ENCODE peak calls at places on chromosomes 6 and 20, in seven cellular contexts. One of them, this sample, is unnamed.

GRCh38 chr6:38033442-38033982 is 214.0 kb downstream of the ZFAND3 start:
- DNase-seq in A549: no peak
- DNase-seq in fibroblast of lung: no peak
- DNase-seq in brain microvascular endothelial cell: no peak
- DNase-seq in esophagus muscularis mucosa: no peak
- DNase-seq in fibroblast of villous mesenchyme: no peak
- DNase-seq in psoas muscle: no peak
- DNase-seq in this sample: no peak

GRCh38 chr6:110140650-110141049 is 38.8 kb downstream of the WASF1 start:
- DNase-seq in psoas muscle: no peak
- DNase-seq in esophagus muscularis mucosa: no peak
- DNase-seq in A549: peak; percentile 36
- DNase-seq in fibroblast of lung: peak; percentile 86
- DNase-seq in brain microvascular endothelial cell: peak; percentile 51
- DNase-seq in fibroblast of villous mesenchyme: peak; percentile 45
- DNase-seq in this sample: peak; percentile 56

GRCh38 chr6:168919455-168920179 is 334.0 kb downstream of the THBS2 start:
- DNase-seq in A549: no peak
- DNase-seq in psoas muscle: no peak
- DNase-seq in brain microvascular endothelial cell: no peak
- DNase-seq in fibroblast of lung: no peak
- DNase-seq in esophagus muscularis mucosa: no peak
- DNase-seq in fibroblast of villous mesenchyme: peak; percentile 16
- DNase-seq in this sample: no peak

GRCh38 chr6:13217206-13217905 is 111.0 kb downstream of the TBC1D7 start:
- DNase-seq in fibroblast of villous mesenchyme: peak; percentile 11
- DNase-seq in psoas muscle: no peak
- DNase-seq in esophagus muscularis mucosa: no peak
- DNase-seq in fibroblast of lung: no peak
- DNase-seq in A549: no peak
- DNase-seq in brain microvascular endothelial cell: no peak
- DNase-seq in this sample: peak; percentile 57

GRCh38 chr6:142489722-142490610 is 188.2 kb downstream of the ADGRG6 start:
- DNase-seq in fibroblast of lung: no peak
- DNase-seq in brain microvascular endothelial cell: no peak
- DNase-seq in esophagus muscularis mucosa: no peak
- DNase-seq in psoas muscle: no peak
- DNase-seq in A549: no peak
- DNase-seq in fibroblast of villous mesenchyme: no peak
- DNase-seq in this sample: no peak

GRCh38 chr6:166750125-166750793 is 123.2 kb upstream of the RPS6KA2 start:
- DNase-seq in esophagus muscularis mucosa: no peak
- DNase-seq in psoas muscle: no peak
- DNase-seq in fibroblast of villous mesenchyme: no peak
- DNase-seq in A549: no peak
- DNase-seq in fibroblast of lung: no peak
- DNase-seq in brain microvascular endothelial cell: no peak
- DNase-seq in this sample: no peak

GRCh38 chr6:12555267-12555666 is 161.3 kb upstream of the PHACTR1 start:
- DNase-seq in A549: no peak
- DNase-seq in fibroblast of lung: no peak
- DNase-seq in brain microvascular endothelial cell: peak; percentile 60
- DNase-seq in fibroblast of villous mesenchyme: no peak
- DNase-seq in psoas muscle: no peak
- DNase-seq in esophagus muscularis mucosa: no peak
- DNase-seq in this sample: peak; percentile 89

GRCh38 chr6:94463306-94463705 is 1043.9 kb upstream of the EPHA7 start:
- DNase-seq in psoas muscle: no peak
- DNase-seq in fibroblast of villous mesenchyme: no peak
- DNase-seq in A549: no peak
- DNase-seq in brain microvascular endothelial cell: no peak
- DNase-seq in fibroblast of lung: no peak
- DNase-seq in esophagus muscularis mucosa: no peak
- DNase-seq in this sample: no peak

GRCh38 chr6:14634072-14634471 is 516.5 kb downstream of the CD83 start:
- DNase-seq in fibroblast of villous mesenchyme: no peak
- DNase-seq in A549: no peak
- DNase-seq in psoas muscle: no peak
- DNase-seq in esophagus muscularis mucosa: no peak
- DNase-seq in fibroblast of lung: no peak
- DNase-seq in brain microvascular endothelial cell: no peak
- DNase-seq in this sample: no peak

GRCh38 chr6:147738516-147739187 is 230.2 kb downstream of the SAMD5 start:
- DNase-seq in fibroblast of villous mesenchyme: no peak
- DNase-seq in brain microvascular endothelial cell: no peak
- DNase-seq in esophagus muscularis mucosa: no peak
- DNase-seq in psoas muscle: no peak
- DNase-seq in A549: no peak
- DNase-seq in fibroblast of lung: peak; percentile 54
- DNase-seq in this sample: no peak

GRCh38 chr6:46098678-46099077 is 31.1 kb upstream of the ENPP4 start:
- DNase-seq in esophagus muscularis mucosa: no peak
- DNase-seq in fibroblast of villous mesenchyme: no peak
- DNase-seq in A549: no peak
- DNase-seq in psoas muscle: peak; percentile 22
- DNase-seq in fibroblast of lung: no peak
- DNase-seq in brain microvascular endothelial cell: no peak
- DNase-seq in this sample: no peak

GRCh38 chr20:42155586-42155985 is 537.4 kb upstream of the CHD6 start:
- DNase-seq in fibroblast of lung: no peak
- DNase-seq in psoas muscle: no peak
- DNase-seq in esophagus muscularis mucosa: no peak
- DNase-seq in A549: no peak
- DNase-seq in brain microvascular endothelial cell: no peak
- DNase-seq in fibroblast of villous mesenchyme: no peak
- DNase-seq in this sample: no peak

GRCh38 chr20:63554361-63555278 is 661 bp downstream of the FNDC11 start:
- DNase-seq in brain microvascular endothelial cell: no peak
- DNase-seq in fibroblast of villous mesenchyme: no peak
- DNase-seq in esophagus muscularis mucosa: no peak
- DNase-seq in psoas muscle: no peak
- DNase-seq in A549: no peak
- DNase-seq in fibroblast of lung: no peak
- DNase-seq in this sample: no peak

GRCh38 chr6:36028088-36028886 is 679 bp downstream of the MAPK14 start:
- DNase-seq in fibroblast of villous mesenchyme: peak; percentile 16
- DNase-seq in psoas muscle: peak; percentile 52
- DNase-seq in A549: peak; percentile 20
- DNase-seq in fibroblast of lung: peak; percentile 10
- DNase-seq in esophagus muscularis mucosa: no peak
- DNase-seq in brain microvascular endothelial cell: peak; percentile 1
- DNase-seq in this sample: peak; percentile 26

GRCh38 chr20:25052255-25053206 is 5.4 kb downstream of the ACSS1 start:
- DNase-seq in esophagus muscularis mucosa: no peak
- DNase-seq in fibroblast of villous mesenchyme: peak; percentile 4
- DNase-seq in psoas muscle: no peak
- DNase-seq in fibroblast of lung: peak; percentile 28
- DNase-seq in brain microvascular endothelial cell: no peak
- DNase-seq in A549: no peak
- DNase-seq in this sample: peak; percentile 91

GRCh38 chr6:76441850-76442249 is 369.4 kb upstream of the IMPG1 start:
- DNase-seq in A549: no peak
- DNase-seq in esophagus muscularis mucosa: no peak
- DNase-seq in fibroblast of villous mesenchyme: peak; percentile 2
- DNase-seq in psoas muscle: no peak
- DNase-seq in fibroblast of lung: no peak
- DNase-seq in brain microvascular endothelial cell: no peak
- DNase-seq in this sample: no peak

GRCh38 chr20:47642118-47642517 is 140.4 kb downstream of the NCOA3 start:
- DNase-seq in brain microvascular endothelial cell: no peak
- DNase-seq in esophagus muscularis mucosa: no peak
- DNase-seq in fibroblast of lung: no peak
- DNase-seq in A549: no peak
- DNase-seq in psoas muscle: no peak
- DNase-seq in fibroblast of villous mesenchyme: no peak
- DNase-seq in this sample: no peak

GRCh38 chr6:138943089-138943625 is 44.9 kb downstream of the REPS1 start:
- DNase-seq in A549: no peak
- DNase-seq in fibroblast of villous mesenchyme: no peak
- DNase-seq in psoas muscle: no peak
- DNase-seq in brain microvascular endothelial cell: no peak
- DNase-seq in esophagus muscularis mucosa: no peak
- DNase-seq in fibroblast of lung: peak; percentile 33
- DNase-seq in this sample: no peak

GRCh38 chr20:47445291-47445690 is 56.4 kb upstream of the NCOA3 start:
- DNase-seq in A549: no peak
- DNase-seq in psoas muscle: no peak
- DNase-seq in fibroblast of lung: peak; percentile 38
- DNase-seq in brain microvascular endothelial cell: no peak
- DNase-seq in fibroblast of villous mesenchyme: no peak
- DNase-seq in esophagus muscularis mucosa: no peak
- DNase-seq in this sample: no peak

DNA sequence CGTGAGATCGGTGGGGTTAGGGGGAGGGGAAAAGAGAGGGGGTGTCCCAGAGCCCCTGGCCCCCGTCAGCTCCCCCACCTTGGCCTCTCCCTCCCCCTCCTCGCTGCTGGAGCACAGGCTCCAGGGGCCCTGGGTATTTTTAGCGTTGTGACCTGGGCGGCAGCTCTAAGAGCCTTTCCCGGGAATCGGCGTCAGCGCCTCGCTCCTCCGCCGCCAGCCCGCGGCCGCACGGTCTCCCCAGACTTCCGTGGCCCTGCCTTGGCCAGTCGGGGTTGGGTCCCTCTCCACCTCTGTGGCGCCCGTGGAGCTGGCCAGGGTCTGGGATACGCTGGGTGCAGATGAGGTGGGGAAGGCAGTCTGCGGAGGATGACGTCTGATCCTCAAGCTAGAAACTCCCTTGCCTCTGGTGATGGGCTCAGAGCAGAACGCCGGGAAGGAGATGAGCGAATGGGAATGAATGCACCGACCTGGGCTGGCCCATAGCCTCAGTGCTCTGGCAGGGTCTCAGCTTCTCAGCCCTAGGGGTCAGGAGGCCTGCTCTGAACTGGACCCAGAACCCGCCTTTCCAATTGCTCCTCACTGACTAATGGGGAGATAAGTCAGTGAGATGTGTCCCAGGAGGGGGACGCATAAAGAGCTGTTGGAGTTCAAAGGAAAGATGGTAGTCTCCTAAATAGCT is 883 bp upstream of the DBNDD2 start:
- DNase-seq in esophagus muscularis mucosa: no peak
- DNase-seq in fibroblast of villous mesenchyme: peak; percentile 60
- DNase-seq in fibroblast of lung: peak; percentile 14
- DNase-seq in brain microvascular endothelial cell: peak; percentile 43
- DNase-seq in A549: no peak
- DNase-seq in psoas muscle: peak; percentile 61
- DNase-seq in this sample: peak; percentile 32
- H3K4me3 ChIP-seq in esophagus muscularis mucosa: peak overlapping the region; percentile 87
- H3K4me3 ChIP-seq in fibroblast of villous mesenchyme: peak overlapping the region; percentile 78
- H3K4me3 ChIP-seq in fibroblast of lung: peak overlapping the region; percentile 67
- H3K4me3 ChIP-seq in brain microvascular endothelial cell: peak overlapping the region; percentile 61
- H3K4me3 ChIP-seq in A549: peak overlapping the region; percentile 96
- H3K4me3 ChIP-seq in psoas muscle: peak overlapping the region; percentile 99
- H3K4me3 ChIP-seq in this sample: peak overlapping the region; percentile 60

DNA sequence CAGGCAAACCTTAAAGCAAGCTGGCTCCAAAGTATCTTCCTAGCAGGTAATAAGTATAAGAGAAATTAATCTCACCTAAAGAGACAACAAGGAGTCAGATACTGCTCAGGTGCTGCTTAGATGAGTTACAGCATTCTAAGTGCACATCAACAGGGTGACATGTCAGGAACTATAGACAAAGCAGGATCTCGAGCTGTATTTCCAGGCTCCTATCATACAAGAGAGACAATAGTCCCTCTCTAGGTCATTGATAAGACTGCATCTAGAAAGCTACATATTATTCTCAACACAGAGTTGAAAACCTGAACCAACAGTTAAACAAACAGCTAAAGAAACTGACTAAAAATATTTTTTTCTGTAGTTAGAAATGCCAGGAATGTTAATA is 3.9 kb downstream of the PTPRK start:
- DNase-seq in fibroblast of villous mesenchyme: no peak
- DNase-seq in psoas muscle: no peak
- DNase-seq in A549: peak; percentile 52
- DNase-seq in esophagus muscularis mucosa: no peak
- DNase-seq in brain microvascular endothelial cell: no peak
- DNase-seq in fibroblast of lung: peak; percentile 44
- DNase-seq in this sample: no peak
- TF ChIP-seq CTCF in fibroblast of villous mesenchyme: peak; percentile 33
- TF ChIP-seq CTCF in psoas muscle: peak; percentile 23
- TF ChIP-seq CTCF in A549: no peak
- TF ChIP-seq CTCF in esophagus muscularis mucosa: no peak
- TF ChIP-seq CTCF in brain microvascular endothelial cell: peak; percentile 38
- TF ChIP-seq CTCF in fibroblast of lung: peak; percentile 30
- TF ChIP-seq CTCF in this sample: peak; percentile 37

GRCh38 chr6:22126910-22127309 is 169.9 kb downstream of the PRL start:
- DNase-seq in fibroblast of lung: no peak
- DNase-seq in esophagus muscularis mucosa: no peak
- DNase-seq in psoas muscle: no peak
- DNase-seq in fibroblast of villous mesenchyme: no peak
- DNase-seq in brain microvascular endothelial cell: no peak
- DNase-seq in A549: no peak
- DNase-seq in this sample: no peak
- H3K4me3 ChIP-seq in fibroblast of lung: no peak overlapping the region
- H3K4me3 ChIP-seq in esophagus muscularis mucosa: no peak overlapping the region
- H3K4me3 ChIP-seq in psoas muscle: no peak overlapping the region
- H3K4me3 ChIP-seq in fibroblast of villous mesenchyme: no peak overlapping the region
- H3K4me3 ChIP-seq in brain microvascular endothelial cell: no peak overlapping the region
- H3K4me3 ChIP-seq in A549: no peak overlapping the region
- H3K4me3 ChIP-seq in this sample: no peak overlapping the region

GRCh38 chr20:58621906-58622548 is 29.1 kb upstream of the STX16 start:
- DNase-seq in fibroblast of villous mesenchyme: no peak
- DNase-seq in esophagus muscularis mucosa: no peak
- DNase-seq in psoas muscle: no peak
- DNase-seq in A549: peak; percentile 30
- DNase-seq in brain microvascular endothelial cell: no peak
- DNase-seq in fibroblast of lung: no peak
- DNase-seq in this sample: peak; percentile 28
- TF ChIP-seq CTCF in fibroblast of villous mesenchyme: peak; percentile 39
- TF ChIP-seq CTCF in esophagus muscularis mucosa: no peak
- TF ChIP-seq CTCF in psoas muscle: peak; percentile 6
- TF ChIP-seq CTCF in A549: no peak
- TF ChIP-seq CTCF in brain microvascular endothelial cell: peak; percentile 57
- TF ChIP-seq CTCF in fibroblast of lung: peak; percentile 30
- TF ChIP-seq CTCF in this sample: peak; percentile 35

GRCh38 chr6:152167639-152168603 is 360.4 kb downstream of the ESR1 start:
- DNase-seq in fibroblast of villous mesenchyme: peak; percentile 32
- DNase-seq in A549: no peak
- DNase-seq in brain microvascular endothelial cell: peak; percentile 33
- DNase-seq in psoas muscle: no peak
- DNase-seq in fibroblast of lung: no peak
- DNase-seq in esophagus muscularis mucosa: no peak
- DNase-seq in this sample: no peak
- H3K4me3 ChIP-seq in fibroblast of villous mesenchyme: no peak overlapping the region
- H3K4me3 ChIP-seq in A549: no peak overlapping the region
- H3K4me3 ChIP-seq in brain microvascular endothelial cell: no peak overlapping the region
- H3K4me3 ChIP-seq in psoas muscle: peak overlapping the region; percentile 57
- H3K4me3 ChIP-seq in fibroblast of lung: no peak overlapping the region
- H3K4me3 ChIP-seq in esophagus muscularis mucosa: no peak overlapping the region
- H3K4me3 ChIP-seq in this sample: no peak overlapping the region

GRCh38 chr20:54058420-54059139 is 11.8 kb downstream of the BCAS1 start:
- DNase-seq in psoas muscle: no peak
- DNase-seq in fibroblast of villous mesenchyme: no peak
- DNase-seq in brain microvascular endothelial cell: no peak
- DNase-seq in esophagus muscularis mucosa: no peak
- DNase-seq in fibroblast of lung: no peak
- DNase-seq in A549: no peak
- DNase-seq in this sample: no peak
- TF ChIP-seq CTCF in psoas muscle: no peak
- TF ChIP-seq CTCF in fibroblast of villous mesenchyme: no peak
- TF ChIP-seq CTCF in brain microvascular endothelial cell: no peak
- TF ChIP-seq CTCF in esophagus muscularis mucosa: no peak
- TF ChIP-seq CTCF in fibroblast of lung: no peak
- TF ChIP-seq CTCF in A549: no peak
- TF ChIP-seq CTCF in this sample: no peak

This sample was measured in cardiac fibroblast.